ENCODE peak calls at places on chromosomes 6 and 20, in four cellular contexts. M, N, C and E are unnamed samples.

GRCh38 chr6:13140972-13141371 is 187.4 kb downstream of the TBC1D7 start:
- DNase-seq in N (no peak), M (no peak), C (no peak), E (no peak)

GRCh38 chr6:106639812-106640211 is 10.4 kb downstream of the QRSL1 start:
- DNase-seq in N (no peak), C (no peak), M (no peak), E (no peak)

GRCh38 chr20:38085031-38085430 is 51.5 kb downstream of the RPRD1B start:
- DNase-seq in M (no peak), C (no peak), N (no peak), E (no peak)

GRCh38 chr6:11007715-11008608 is 36.1 kb downstream of the ELOVL2 start:
- DNase-seq in N (no peak), M (no peak), C (no peak), E (peak; percentile 57)

GRCh38 chr6:41370488-41371111 is 35.2 kb downstream of the NCR2 start:
- DNase-seq in N (no peak), M (no peak), C (no peak), E (no peak)

GRCh38 chr6:3341467-3341866 is 82.7 kb downstream of the PSMG4 start:
- DNase-seq in C (peak; percentile 96), M (no peak), N (no peak), E (peak; percentile 61)

GRCh38 chr6:154289818-154290508 is 66.6 kb downstream of the IPCEF1 start:
- DNase-seq in C (no peak), N (no peak), M (no peak), E (no peak)

GRCh38 chr6:28978959-28979561 is 26.1 kb downstream of the ZNF311 start:
- DNase-seq in M (no peak), N (no peak), C (no peak), E (no peak)

GRCh38 chr20:53040678-53041674 is 68.8 kb downstream of the TSHZ2 start:
- DNase-seq in N (no peak), M (peak; percentile 7), C (no peak), E (no peak)

GRCh38 chr6:155084431-155085123 is 89.5 kb downstream of the TIAM2 start:
- DNase-seq in N (no peak), C (no peak), M (no peak), E (peak; percentile 75)

GRCh38 chr6:27297857-27298730 is 14.0 kb downstream of the POM121L2 start:
- DNase-seq in C (peak; percentile 45), N (no peak), M (peak; percentile 81), E (peak; percentile 8)

GRCh38 chr6:139166956-139167313 is 32.1 kb downstream of the HECA start:
- DNase-seq in N (no peak), C (no peak), M (no peak), E (no peak)

GRCh38 chr6:147136057-147136456 is 68.2 kb upstream of the STXBP5 start:
- DNase-seq in N (no peak), C (peak; percentile 8), M (no peak), E (no peak)

GRCh38 chr20:33606114-33606771 is 55.9 kb upstream of the C20orf144 start:
- DNase-seq in N (no peak), M (no peak), C (no peak), E (no peak)

GRCh38 chr20:38172344-38172743 is 7.3 kb upstream of the TGM2 start:
- DNase-seq in C (no peak), M (no peak), N (no peak), E (no peak)

GRCh38 chr20:23094213-23094896 is 8.2 kb upstream of the CD93 start:
- DNase-seq in N (no peak), M (no peak), C (no peak), E (no peak)

GRCh38 chr20:32252189-32252588 is 25.3 kb upstream of the KIF3B start:
- DNase-seq in N (no peak), M (no peak), C (no peak), E (no peak)

GRCh38 chr6:166707045-166707444 is 80.0 kb upstream of the RPS6KA2 start:
- DNase-seq in M (peak; percentile 33), N (no peak), C (no peak), E (no peak)

GRCh38 chr6:159062564-159062945 is 17.8 kb upstream of the TAGAP start:
- DNase-seq in C (no peak), N (no peak), M (no peak), E (no peak)